ENCODE peak calls at places on chromosomes 7 and 10, in eight cellular contexts. U, K, J, R, O, P, E and F are unnamed samples.

GRCh38 chr10:47057471-47057870 is 146.2 kb downstream of the PTPN20 start:
- DNase-seq in E (no peak), P (no peak), U (no peak), R (no peak), O (no peak), J (no peak), K (no peak), F (no peak)

GRCh38 chr10:2278391-2278790 is 541.1 kb upstream of the ADARB2 start:
- DNase-seq in J (no peak), O (no peak), P (no peak), U (no peak), E (no peak), K (no peak), R (no peak), F (no peak)

GRCh38 chr7:42790196-42790595 is 121.7 kb downstream of the C7orf25 start:
- DNase-seq in O (no peak), R (no peak), J (no peak), K (no peak), P (no peak), E (no peak), U (no peak), F (no peak)

GRCh38 chr10:120406380-120406779 is 50.6 kb upstream of the PLPP4 start:
- DNase-seq in U (no peak), R (no peak), O (no peak), P (no peak), J (no peak), K (no peak), E (no peak), F (no peak)

GRCh38 chr7:77895905-77896304 is 97.3 kb downstream of the PHTF2 start:
- DNase-seq in E (no peak), R (no peak), J (no peak), O (no peak), K (no peak), P (no peak), U (no peak), F (no peak)

GRCh38 chr7:2104716-2105115 is 128.0 kb downstream of the MAD1L1 start:
- DNase-seq in R (no peak), E (no peak), J (no peak), U (no peak), P (no peak), K (no peak), O (no peak), F (no peak)

GRCh38 chr10:24468281-24468751 is 255.4 kb downstream of the ARHGAP21 start:
- DNase-seq in P (no peak), K (no peak), R (no peak), U (no peak), J (no peak), E (no peak), O (no peak), F (no peak)

GRCh38 chr10:97228130-97228774 is 42.5 kb upstream of the SLIT1 start:
- DNase-seq in U (no peak), O (no peak), E (no peak), J (no peak), R (no peak), P (no peak), K (no peak), F (no peak)

GRCh38 chr10:58697691-58698090 is 185.0 kb downstream of the BICC1 start:
- DNase-seq in E (no peak), U (no peak), P (no peak), J (no peak), R (no peak), O (no peak), K (no peak), F (no peak)

GRCh38 chr10:85791846-85792532 is 574.6 kb downstream of the GRID1 start:
- DNase-seq in K (no peak), O (no peak), R (no peak), U (no peak), J (no peak), E (no peak), P (no peak), F (no peak)

GRCh38 chr7:34011017-34011680 is 105.8 kb downstream of the BMPER start:
- DNase-seq in E (no peak), K (no peak), O (no peak), R (no peak), J (no peak), P (no peak), U (no peak), F (no peak)

GRCh38 chr7:86202833-86203232 is 440.9 kb upstream of the GRM3 start:
- DNase-seq in U (no peak), K (no peak), E (no peak), J (no peak), R (no peak), O (no peak), P (no peak), F (no peak)

GRCh38 chr7:129829677-129830631 is 122.8 kb downstream of the UBE2H start:
- DNase-seq in O (peak), U (no peak), E (peak), J (peak), P (peak), R (peak), K (peak), F (no peak)

GRCh38 chr10:86971146-86971991 is 3.1 kb downstream of the ADIRF start:
- DNase-seq in R (peak), O (peak), K (no peak), J (no peak), E (peak), U (peak), P (peak), F (peak)

GRCh38 chr7:28806841-28807240 is 151.3 kb downstream of the TRIL start:
- DNase-seq in U (no peak), E (no peak), R (no peak), J (no peak), K (no peak), P (no peak), O (no peak), F (no peak)

GRCh38 chr7:24917510-24918239 is 62.3 kb downstream of the OSBPL3 start:
- DNase-seq in U (no peak), E (no peak), K (no peak), R (no peak), J (no peak), P (no peak), O (peak), F (no peak)

GRCh38 chr7:112939589-112940313 is 146.9 kb downstream of the GPR85 start:
- DNase-seq in K (peak), E (peak), R (peak), O (peak), U (peak), J (peak), P (peak), F (peak)